ENCODE peak calls at places on chromosome 2, in four cellular contexts. One of them, this sample, is unnamed.
A peak's percentile ranks its signal among the peaks of the same experiment; 100 is the strongest.

GRCh38 chr2:203951366-203951902 is 14.9 kb downstream of the ICOS start:
- DNase-seq in GM12878: peak; percentile 23
- DNase-seq in IMR-90: no peak
- DNase-seq in K562: no peak
- DNase-seq in this sample: no peak

GRCh38 chr2:230564805-230565779 is 147.6 kb upstream of the CAB39 start:
- DNase-seq in IMR-90: peak; percentile 63
- DNase-seq in GM12878: no peak
- DNase-seq in K562: no peak
- DNase-seq in this sample: no peak

GRCh38 chr2:96113367-96113677 is 3.0 kb downstream of the ADRA2B start:
- DNase-seq in K562: no peak
- DNase-seq in GM12878: no peak
- DNase-seq in IMR-90: no peak
- DNase-seq in this sample: no peak

GRCh38 chr2:217988014-217988839 is 14.6 kb downstream of the TNS1 start:
- DNase-seq in GM12878: no peak
- DNase-seq in IMR-90: peak; percentile 68
- DNase-seq in K562: peak; percentile 70
- DNase-seq in this sample: peak; percentile 69

GRCh38 chr2:200944467-200945394 is 18.7 kb downstream of the ORC2 start:
- DNase-seq in K562: no peak
- DNase-seq in GM12878: no peak
- DNase-seq in IMR-90: peak; percentile 94
- DNase-seq in this sample: peak; percentile 91

GRCh38 chr2:219058541-219059374 is 2.0 kb downstream of the IHH start:
- DNase-seq in IMR-90: no peak
- DNase-seq in K562: peak; percentile 38
- DNase-seq in GM12878: no peak
- DNase-seq in this sample: no peak

GRCh38 chr2:160837416-160837815 is 322.8 kb upstream of the TANK start:
- DNase-seq in GM12878: no peak
- DNase-seq in IMR-90: no peak
- DNase-seq in K562: no peak
- DNase-seq in this sample: no peak

GRCh38 chr2:8358179-8358578 is 323.7 kb upstream of the ID2 start:
- DNase-seq in K562: no peak
- DNase-seq in GM12878: no peak
- DNase-seq in IMR-90: no peak
- DNase-seq in this sample: no peak

GRCh38 chr2:44935854-44936185 is 5.7 kb upstream of the SIX3 start:
- DNase-seq in GM12878: no peak
- DNase-seq in IMR-90: no peak
- DNase-seq in K562: no peak
- DNase-seq in this sample: no peak

GRCh38 chr2:44936275-44936674 is 5.2 kb upstream of the SIX3 start:
- DNase-seq in K562: no peak
- DNase-seq in IMR-90: no peak
- DNase-seq in GM12878: no peak
- DNase-seq in this sample: no peak

GRCh38 chr2:44934521-44934961 is 7.0 kb upstream of the SIX3 start:
- DNase-seq in GM12878: no peak
- DNase-seq in K562: no peak
- DNase-seq in IMR-90: no peak
- DNase-seq in this sample: no peak

GRCh38 chr2:44934024-44934423 is 7.5 kb upstream of the SIX3 start:
- DNase-seq in IMR-90: no peak
- DNase-seq in GM12878: no peak
- DNase-seq in K562: no peak
- DNase-seq in this sample: no peak

GRCh38 chr2:44934962-44935853 is 6.3 kb upstream of the SIX3 start:
- DNase-seq in IMR-90: no peak
- DNase-seq in K562: no peak
- DNase-seq in GM12878: no peak
- DNase-seq in this sample: no peak
- TF ChIP-seq FOS in IMR-90: no peak
- TF ChIP-seq FOS in K562: no peak
- TF ChIP-seq FOS in GM12878: no peak
- TF ChIP-seq FOS in this sample: no peak

GRCh38 chr2:46435353-46435752 is 44.0 kb upstream of the TMEM247 start:
- DNase-seq in GM12878: no peak
- DNase-seq in IMR-90: no peak
- DNase-seq in K562: no peak
- DNase-seq in this sample: no peak
- H2AFZ ChIP-seq in GM12878: no peak overlapping the region
- H2AFZ ChIP-seq in IMR-90: no peak overlapping the region
- H2AFZ ChIP-seq in K562: no peak overlapping the region
- H2AFZ ChIP-seq in this sample: no peak overlapping the region

DNA sequence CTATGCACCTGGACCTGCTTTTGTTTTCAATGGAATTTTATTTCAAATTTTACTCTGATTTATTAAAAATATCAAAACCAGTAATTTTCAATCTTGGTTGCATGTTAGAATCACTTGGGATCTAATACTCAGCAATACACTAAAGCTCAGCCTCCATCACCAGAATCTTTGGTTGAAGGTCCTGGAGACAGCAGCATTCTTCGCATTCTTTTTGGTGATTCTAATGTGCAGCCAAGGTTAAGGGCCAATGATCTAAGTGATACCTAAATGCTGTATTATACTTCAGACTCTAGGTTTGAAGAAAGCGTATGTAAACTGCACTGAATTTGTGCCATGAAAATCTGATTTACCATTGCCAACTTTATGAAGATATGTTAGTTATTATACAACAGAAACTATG is 493.1 kb downstream of the XIRP2 start:
- DNase-seq in GM12878: no peak
- DNase-seq in K562: no peak
- DNase-seq in IMR-90: no peak
- DNase-seq in this sample: no peak
- TF ChIP-seq FOS in GM12878: no peak
- TF ChIP-seq FOS in K562: no peak
- TF ChIP-seq FOS in IMR-90: no peak
- TF ChIP-seq FOS in this sample: no peak

DNA sequence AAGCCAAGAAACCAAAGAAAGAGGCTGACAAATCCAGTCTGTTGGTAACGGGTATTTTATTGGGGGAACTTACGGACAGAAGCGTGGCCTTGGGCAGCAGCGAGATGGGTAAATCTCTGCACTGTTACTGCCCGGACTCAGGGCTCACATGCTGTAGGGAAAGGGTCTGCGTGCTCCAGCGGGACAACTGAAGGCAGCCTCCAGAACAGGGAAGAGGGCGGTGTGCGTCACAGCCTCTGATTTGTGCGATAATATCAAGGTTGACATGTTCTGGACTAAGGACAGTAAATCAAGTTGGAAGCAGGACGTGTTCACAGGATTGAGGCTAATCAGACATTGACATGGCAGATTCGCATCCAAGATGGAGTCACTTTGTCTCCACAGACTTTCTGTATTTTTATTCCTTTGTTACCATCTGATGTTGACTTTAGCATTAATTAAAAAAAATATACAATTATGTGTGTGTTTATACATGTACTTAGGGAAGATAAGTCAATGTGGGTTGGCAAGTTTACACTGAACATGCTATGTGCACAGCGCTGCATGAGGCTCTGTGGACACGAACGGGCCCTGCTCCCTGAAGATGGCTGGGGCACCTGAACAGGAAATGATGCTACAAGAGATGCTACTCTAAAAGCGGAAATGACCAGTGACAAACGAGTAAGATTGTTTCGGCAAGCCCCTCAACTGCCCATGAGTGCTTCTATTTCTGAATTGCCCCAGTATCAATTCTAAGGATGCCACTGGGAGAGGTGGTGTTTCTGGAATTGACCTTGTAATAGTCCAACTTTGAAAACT is 22.6 kb upstream of the DCDC2C start:
- DNase-seq in K562: no peak
- DNase-seq in IMR-90: no peak
- DNase-seq in GM12878: no peak
- DNase-seq in this sample: no peak
- H2AFZ ChIP-seq in K562: no peak overlapping the region
- H2AFZ ChIP-seq in IMR-90: no peak overlapping the region
- H2AFZ ChIP-seq in GM12878: no peak overlapping the region
- H2AFZ ChIP-seq in this sample: no peak overlapping the region

GRCh38 chr2:15352363-15352762 is 208.8 kb downstream of the NBAS start:
- DNase-seq in IMR-90: no peak
- DNase-seq in GM12878: no peak
- DNase-seq in K562: no peak
- DNase-seq in this sample: no peak

GRCh38 chr2:15348028-15348427 is 213.1 kb downstream of the NBAS start:
- DNase-seq in K562: no peak
- DNase-seq in GM12878: no peak
- DNase-seq in IMR-90: no peak
- DNase-seq in this sample: no peak

DNA sequence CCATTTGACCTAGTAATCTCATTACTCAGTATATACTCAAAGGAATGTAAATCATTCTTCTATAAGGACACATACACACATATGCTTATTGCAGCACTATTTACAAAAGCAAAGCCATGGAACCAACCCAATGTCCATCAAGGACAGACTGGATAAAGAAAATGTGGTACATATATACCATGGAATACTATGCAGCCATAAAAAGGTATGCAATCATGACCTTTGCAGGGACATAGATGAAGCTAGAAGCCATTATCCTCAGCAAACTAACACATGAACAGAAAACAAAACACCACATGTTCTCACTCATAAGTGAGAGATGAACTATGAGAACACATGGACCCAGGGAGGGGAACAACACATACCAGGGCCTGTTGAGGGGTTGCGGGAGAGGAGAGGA is 214.5 kb downstream of the NBAS start:
- DNase-seq in GM12878: no peak
- DNase-seq in IMR-90: peak; percentile 4
- DNase-seq in K562: no peak
- DNase-seq in this sample: no peak
- TF ChIP-seq FOS in GM12878: no peak
- TF ChIP-seq FOS in IMR-90: no peak
- TF ChIP-seq FOS in K562: no peak
- TF ChIP-seq FOS in this sample: no peak

GRCh38 chr2:213001285-213001910 is 150.0 kb downstream of the IKZF2 start:
- DNase-seq in GM12878: no peak
- DNase-seq in K562: no peak
- DNase-seq in IMR-90: no peak
- DNase-seq in this sample: no peak
- H2AFZ ChIP-seq in GM12878: no peak overlapping the region
- H2AFZ ChIP-seq in K562: no peak overlapping the region
- H2AFZ ChIP-seq in IMR-90: no peak overlapping the region
- H2AFZ ChIP-seq in this sample: no peak overlapping the region

DNA sequence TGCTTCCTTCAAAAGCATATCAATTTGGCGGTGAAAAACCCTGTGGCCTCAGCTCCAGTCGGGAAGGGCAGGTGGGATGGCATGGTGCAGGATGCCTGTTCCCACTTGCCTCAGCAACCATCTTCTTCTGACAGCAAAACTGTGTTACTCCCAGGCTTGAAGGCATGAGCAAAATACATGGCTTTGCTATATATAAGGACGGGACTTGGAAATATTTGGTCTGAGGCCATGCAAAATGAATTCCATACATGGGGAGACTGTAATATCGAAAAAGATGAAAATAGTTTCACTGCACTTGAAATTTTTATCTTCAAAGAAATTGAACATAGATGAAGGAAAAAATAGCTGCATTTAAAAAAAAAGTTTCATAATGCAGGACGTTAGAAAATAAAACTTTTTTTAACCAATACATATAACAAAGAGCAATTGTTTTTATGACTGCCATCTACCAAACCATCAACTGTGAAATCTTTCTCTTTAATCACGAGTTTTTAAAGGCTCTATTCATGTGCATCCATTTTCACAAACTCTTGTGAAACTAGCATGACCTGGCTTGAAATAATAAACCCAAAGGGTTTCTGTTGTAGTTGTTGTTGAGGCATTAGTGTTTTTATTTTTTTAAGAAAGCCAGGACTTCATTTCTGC is 99.0 kb downstream of the AFF3 start:
- DNase-seq in IMR-90: no peak
- DNase-seq in GM12878: no peak
- DNase-seq in K562: no peak
- DNase-seq in this sample: no peak
- TF ChIP-seq FOS in IMR-90: no peak
- TF ChIP-seq FOS in GM12878: no peak
- TF ChIP-seq FOS in K562: no peak
- TF ChIP-seq FOS in this sample: no peak

GRCh38 chr2:127620867-127621266 is 25.1 kb upstream of the GPR17 start:
- DNase-seq in IMR-90: no peak
- DNase-seq in K562: peak; percentile 38
- DNase-seq in GM12878: no peak
- DNase-seq in this sample: no peak
- H2AFZ ChIP-seq in IMR-90: no peak overlapping the region
- H2AFZ ChIP-seq in K562: no peak overlapping the region
- H2AFZ ChIP-seq in GM12878: no peak overlapping the region
- H2AFZ ChIP-seq in this sample: no peak overlapping the region